ENCODE peak calls at places on chromosomes 13 and 19, in nine cellular contexts. J is CD8-positive, alpha-beta T cell; X is BE2C; U is WERI-Rb-1; V is cardiac muscle cell; P is H9; W is psoas muscle; B is foreskin keratinocyte; H is neuronal stem cell. L is an unnamed sample.

GRCh38 chr19:3494051-3494450 is 6.4 kb downstream of the DOHH start:
- DNase-seq in J (no peak), X (peak; percentile 63), U (peak; percentile 61), V (peak; percentile 18), P (peak; percentile 88), W (no peak), B (no peak), H (no peak), L (no peak)

GRCh38 chr19:50547385-50548190 is 20.6 kb downstream of the LRRC4B start:
- DNase-seq in J (no peak), X (peak; percentile 35), U (no peak), V (no peak), P (no peak), W (no peak), B (no peak), H (no peak), L (no peak)

GRCh38 chr19:17049711-17050280 is 23.2 kb upstream of the CPAMD8 start:
- DNase-seq in J (no peak), X (no peak), U (no peak), V (no peak), P (no peak), W (no peak), B (peak; percentile 22), H (no peak), L (no peak)

GRCh38 chr13:38073931-38074330 is 204.4 kb upstream of the TRPC4 start:
- DNase-seq in J (no peak), X (no peak), U (no peak), V (no peak), P (no peak), W (no peak), B (no peak), H (no peak), L (no peak)

GRCh38 chr19:2461751-2462634 is 5.2 kb upstream of the LMNB2 start:
- DNase-seq in J (peak; percentile 29), X (peak; percentile 69), U (no peak), V (peak; percentile 48), P (peak; percentile 84), W (peak; percentile 70), B (no peak), H (peak; percentile 56), L (no peak)

GRCh38 chr19:5880604-5881078 is 10.3 kb upstream of the FUT5 start:
- DNase-seq in J (no peak), X (no peak), U (no peak), V (peak; percentile 92), P (no peak), W (peak; percentile 68), B (no peak), H (no peak), L (no peak)

GRCh38 chr19:44576843-44577565 is 36.4 kb upstream of the IGSF23 start:
- DNase-seq in J (no peak), X (peak; percentile 43), U (peak; percentile 53), V (peak; percentile 41), P (peak; percentile 70), W (no peak), B (no peak), H (no peak), L (no peak)

GRCh38 chr19:40519352-40520322 is 52.8 kb downstream of the SPTBN4 start:
- DNase-seq in J (no peak), X (no peak), U (peak; percentile 51), V (no peak), P (peak; percentile 73), W (peak; percentile 63), B (peak; percentile 30), H (no peak), L (no peak)

GRCh38 chr19:11382898-11383705 is 1.0 kb downstream of the EPOR start:
- DNase-seq in J (no peak), X (peak; percentile 66), U (peak; percentile 67), V (peak; percentile 83), P (peak; percentile 87), W (peak; percentile 71), B (no peak), H (no peak), L (no peak)

GRCh38 chr13:99666146-99666805 is 165.0 kb downstream of the TM9SF2 start:
- DNase-seq in J (no peak), X (no peak), U (no peak), V (no peak), P (no peak), W (no peak), B (no peak), H (no peak), L (no peak)

GRCh38 chr13:79225487-79226232 is 180.4 kb downstream of the RBM26 start:
- DNase-seq in J (no peak), X (no peak), U (no peak), V (no peak), P (no peak), W (no peak), B (peak; percentile 15), H (no peak), L (no peak)

GRCh38 chr19:2168619-2169424 is 5.1 kb downstream of the DOT1L start:
- DNase-seq in J (peak; percentile 40), X (peak; percentile 88), U (peak; percentile 87), V (peak; percentile 88), P (peak; percentile 56), W (peak; percentile 99), B (peak; percentile 91), H (peak; percentile 88), L (peak; percentile 92)

GRCh38 chr13:96141032-96141431 is 51.1 kb downstream of the HS6ST3 start:
- DNase-seq in J (no peak), X (no peak), U (no peak), V (peak; percentile 59), P (no peak), W (no peak), B (no peak), H (no peak), L (no peak)

GRCh38 chr19:46924874-46925547 is 64.2 kb downstream of the ARHGAP35 start:
- DNase-seq in J (peak; percentile 11), X (no peak), U (no peak), V (no peak), P (no peak), W (no peak), B (no peak), H (no peak), L (no peak)

GRCh38 chr19:844300-844971 is 3.6 kb downstream of the PRTN3 start:
- DNase-seq in J (no peak), X (no peak), U (no peak), V (no peak), P (no peak), W (peak; percentile 46), B (no peak), H (no peak), L (no peak)
- H3K27me3 ChIP-seq in J (no peaks in the 10 kb centered on the region), X (peaks cover 59% of the 10 kb centered on the region), U (no peaks in the 10 kb centered on the region), V (peaks cover 33% of the 10 kb centered on the region), P (peaks cover 3% of the 10 kb centered on the region), W (peaks cover 18% of the 10 kb centered on the region), B (peaks cover 64% of the 10 kb centered on the region), H (peaks cover 54% of the 10 kb centered on the region), L (peaks cover 14% of the 10 kb centered on the region)

DNA sequence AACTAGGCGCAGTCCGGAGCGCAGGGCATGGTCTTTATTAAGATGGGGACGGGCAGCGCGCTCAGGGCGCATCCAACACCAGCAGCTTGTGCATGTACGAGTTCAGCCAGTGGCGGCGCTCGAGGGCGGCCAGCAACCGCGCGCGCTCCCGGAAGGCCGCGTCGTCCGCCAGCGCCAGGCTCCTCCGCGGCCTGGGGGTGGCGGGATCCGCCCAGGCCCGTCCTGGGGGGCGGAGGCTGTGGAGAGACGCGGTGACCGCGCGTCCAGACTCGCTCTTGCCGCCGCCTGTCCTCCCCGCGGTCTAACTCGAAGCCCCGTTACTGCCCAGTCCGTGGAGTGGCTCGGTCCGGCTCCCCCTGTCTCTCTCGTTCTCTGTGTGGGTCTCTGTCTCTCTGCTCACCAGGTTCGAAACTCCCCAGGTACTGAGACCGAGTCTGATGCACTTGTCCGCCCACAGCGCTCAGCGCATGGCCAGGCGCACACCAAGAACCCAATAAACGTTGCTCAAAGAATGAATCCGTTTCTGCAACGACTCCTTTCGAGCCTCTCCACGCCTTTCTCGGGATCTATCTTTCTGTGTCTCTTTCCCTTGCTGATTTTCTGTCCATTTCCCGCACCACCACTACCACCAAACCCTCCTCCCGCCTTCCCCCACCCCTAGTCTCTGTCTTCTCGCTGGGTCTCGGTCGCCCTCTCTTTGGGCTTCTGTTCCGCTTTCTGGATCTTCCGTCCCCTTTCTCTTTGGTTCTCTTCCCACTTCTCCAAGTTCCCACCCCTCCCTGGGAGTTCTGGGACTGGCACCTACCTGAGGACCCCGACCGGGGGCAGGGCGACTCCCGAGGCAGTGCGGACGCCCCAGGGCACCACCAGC is 599 bp downstream of the PTH2 start:
- DNase-seq in J (no peak), X (peak; percentile 69), U (no peak), V (peak; percentile 85), P (peak; percentile 88), W (peak; percentile 72), B (no peak), H (peak; percentile 79), L (no peak)
- H3K27me3 ChIP-seq in J (peaks cover 50% of the 10 kb centered on the region), X (peaks cover 70% of the 10 kb centered on the region), U (no peaks in the 10 kb centered on the region), V (peaks cover 61% of the 10 kb centered on the region), P (peaks cover 32% of the 10 kb centered on the region), W (peaks cover 53% of the 10 kb centered on the region), B (peaks cover 93% of the 10 kb centered on the region), H (peaks cover 97% of the 10 kb centered on the region), L (peaks cover 81% of the 10 kb centered on the region)

DNA sequence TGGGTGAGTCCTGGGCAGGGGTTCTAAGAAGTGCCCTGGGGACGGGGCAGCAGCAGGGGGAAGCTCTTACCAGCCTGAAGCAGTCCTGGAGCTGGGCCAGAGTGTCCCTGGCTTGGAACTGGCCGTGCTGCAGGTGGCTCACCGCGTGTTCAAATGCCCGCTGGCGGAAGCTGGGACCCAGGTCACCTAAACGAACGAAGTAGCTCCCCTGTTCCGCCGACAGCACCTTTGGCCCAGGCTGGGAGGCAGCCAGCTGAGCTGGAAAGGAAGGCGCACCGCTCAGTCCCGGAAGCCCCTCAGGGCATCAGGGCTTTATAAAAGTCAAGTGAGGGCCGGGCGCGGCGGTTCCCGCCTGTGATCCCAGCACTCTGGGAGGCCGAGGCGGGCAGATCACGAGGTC is 9.6 kb downstream of the PLIN4 start:
- DNase-seq in J (no peak), X (peak; percentile 55), U (no peak), V (no peak), P (no peak), W (peak; percentile 53), B (no peak), H (no peak), L (no peak)
- H3K27me3 ChIP-seq in J (no peaks in the 10 kb centered on the region), X (no peaks in the 10 kb centered on the region), U (no peaks in the 10 kb centered on the region), V (no peaks in the 10 kb centered on the region), P (peaks cover 1% of the 10 kb centered on the region), W (no peaks in the 10 kb centered on the region), B (no peaks in the 10 kb centered on the region), H (no peaks in the 10 kb centered on the region), L (no peaks in the 10 kb centered on the region)

GRCh38 chr13:112063807-112064206 is 3.1 kb upstream of the SOX1 start:
- DNase-seq in J (no peak), X (no peak), U (no peak), V (no peak), P (no peak), W (no peak), B (no peak), H (no peak), L (no peak)

GRCh38 chr13:112062047-112062618 is 4.8 kb upstream of the SOX1 start:
- DNase-seq in J (no peak), X (no peak), U (no peak), V (no peak), P (no peak), W (no peak), B (no peak), H (no peak), L (no peak)

GRCh38 chr13:112062619-112063308 is 4.2 kb upstream of the SOX1 start:
- DNase-seq in J (no peak), X (no peak), U (no peak), V (peak; percentile 71), P (peak; percentile 75), W (no peak), B (no peak), H (no peak), L (no peak)

GRCh38 chr13:112064222-112064621 is 2.7 kb upstream of the SOX1 start:
- DNase-seq in J (no peak), X (no peak), U (no peak), V (no peak), P (no peak), W (no peak), B (no peak), H (no peak), L (no peak)

GRCh38 chr13:112063309-112063626 is 3.7 kb upstream of the SOX1 start:
- DNase-seq in J (no peak), X (no peak), U (no peak), V (no peak), P (no peak), W (no peak), B (no peak), H (no peak), L (no peak)
- H3K27me3 ChIP-seq in J (peaks cover 47% of the 10 kb centered on the region), X (peaks cover 80% of the 10 kb centered on the region), U (peaks cover 86% of the 10 kb centered on the region), V (peaks cover 100% of the 10 kb centered on the region), P (peaks cover 81% of the 10 kb centered on the region), W (peaks cover 40% of the 10 kb centered on the region), B (peaks cover 92% of the 10 kb centered on the region), H (peaks cover 42% of the 10 kb centered on the region), L (peaks cover 50% of the 10 kb centered on the region)